ENCODE peak calls at places on chromosomes 11 and 22, in six cellular contexts. One of them, this sample, is unnamed.

GRCh38 chr22:27885977-27886842 is 32.8 kb downstream of the PITPNB start:
- DNase-seq in NT2/D1: no peak
- DNase-seq in GM13977: peak
- DNase-seq in Karpas-422: peak
- DNase-seq in NCI-H748 treated with DMSO at 0.1 percent for 48 hours: peak
- DNase-seq in GM06990: no peak
- DNase-seq in this sample: peak

GRCh38 chr11:71999360-71999759 is 651 bp downstream of the IL18BP start:
- DNase-seq in NT2/D1: no peak
- DNase-seq in GM13977: no peak
- DNase-seq in Karpas-422: no peak
- DNase-seq in NCI-H748 treated with DMSO at 0.1 percent for 48 hours: no peak
- DNase-seq in GM06990: no peak
- DNase-seq in this sample: no peak

GRCh38 chr11:1153951-1154487 is 3.7 kb upstream of the MUC5AC start:
- DNase-seq in NT2/D1: no peak
- DNase-seq in GM13977: no peak
- DNase-seq in Karpas-422: no peak
- DNase-seq in NCI-H748 treated with DMSO at 0.1 percent for 48 hours: no peak
- DNase-seq in GM06990: no peak
- DNase-seq in this sample: peak

GRCh38 chr11:14454861-14455632 is 44.6 kb downstream of the COPB1 start:
- DNase-seq in NT2/D1: no peak
- DNase-seq in GM13977: peak
- DNase-seq in Karpas-422: peak
- DNase-seq in NCI-H748 treated with DMSO at 0.1 percent for 48 hours: no peak
- DNase-seq in GM06990: no peak
- DNase-seq in this sample: no peak

GRCh38 chr11:110349109-110349996 is 52.9 kb upstream of the RDX start:
- DNase-seq in NT2/D1: no peak
- DNase-seq in GM13977: peak
- DNase-seq in Karpas-422: no peak
- DNase-seq in NCI-H748 treated with DMSO at 0.1 percent for 48 hours: no peak
- DNase-seq in GM06990: peak
- DNase-seq in this sample: no peak

GRCh38 chr11:44774131-44774530 is 47.4 kb downstream of the TSPAN18 start:
- DNase-seq in NT2/D1: no peak
- DNase-seq in GM13977: no peak
- DNase-seq in Karpas-422: peak
- DNase-seq in NCI-H748 treated with DMSO at 0.1 percent for 48 hours: no peak
- DNase-seq in GM06990: no peak
- DNase-seq in this sample: peak

GRCh38 chr22:50276143-50276542 is 6.0 kb upstream of the MAPK11 start:
- DNase-seq in NT2/D1: no peak
- DNase-seq in GM13977: peak
- DNase-seq in Karpas-422: peak
- DNase-seq in NCI-H748 treated with DMSO at 0.1 percent for 48 hours: no peak
- DNase-seq in GM06990: peak
- DNase-seq in this sample: peak

GRCh38 chr11:3056296-3057068 is 741 bp downstream of the CARS1 start:
- DNase-seq in NT2/D1: no peak
- DNase-seq in GM13977: no peak
- DNase-seq in Karpas-422: peak
- DNase-seq in NCI-H748 treated with DMSO at 0.1 percent for 48 hours: no peak
- DNase-seq in GM06990: no peak
- DNase-seq in this sample: no peak

GRCh38 chr11:68651208-68651984 is 32.9 kb upstream of the GAL start:
- DNase-seq in NT2/D1: peak
- DNase-seq in GM13977: no peak
- DNase-seq in Karpas-422: no peak
- DNase-seq in NCI-H748 treated with DMSO at 0.1 percent for 48 hours: no peak
- DNase-seq in GM06990: no peak
- DNase-seq in this sample: no peak

GRCh38 chr11:18844753-18845367 is 53.3 kb upstream of the PTPN5 start:
- DNase-seq in NT2/D1: peak
- DNase-seq in GM13977: peak
- DNase-seq in Karpas-422: peak
- DNase-seq in NCI-H748 treated with DMSO at 0.1 percent for 48 hours: peak
- DNase-seq in GM06990: no peak
- DNase-seq in this sample: no peak

GRCh38 chr11:117316197-117316961 is at the start of gene BACE1:
- DNase-seq in NT2/D1: peak
- DNase-seq in GM13977: no peak
- DNase-seq in Karpas-422: no peak
- DNase-seq in NCI-H748 treated with DMSO at 0.1 percent for 48 hours: peak
- DNase-seq in GM06990: no peak
- DNase-seq in this sample: peak

GRCh38 chr11:14420223-14420622 is 61.2 kb upstream of the RRAS2 start:
- DNase-seq in NT2/D1: no peak
- DNase-seq in GM13977: no peak
- DNase-seq in Karpas-422: no peak
- DNase-seq in NCI-H748 treated with DMSO at 0.1 percent for 48 hours: no peak
- DNase-seq in GM06990: no peak
- DNase-seq in this sample: no peak

GRCh38 chr11:65488273-65489058 is 10.4 kb upstream of the MALAT1 start:
- DNase-seq in NT2/D1: no peak
- DNase-seq in GM13977: peak
- DNase-seq in Karpas-422: peak
- DNase-seq in NCI-H748 treated with DMSO at 0.1 percent for 48 hours: no peak
- DNase-seq in GM06990: no peak
- DNase-seq in this sample: no peak

GRCh38 chr11:37449146-37449545 is 851.1 kb upstream of the RAG2 start:
- DNase-seq in NT2/D1: peak
- DNase-seq in GM13977: no peak
- DNase-seq in Karpas-422: peak
- DNase-seq in NCI-H748 treated with DMSO at 0.1 percent for 48 hours: no peak
- DNase-seq in GM06990: no peak
- DNase-seq in this sample: no peak

GRCh38 chr11:23284626-23285025 is 424.4 kb upstream of the CCDC179 start:
- DNase-seq in NT2/D1: no peak
- DNase-seq in GM13977: no peak
- DNase-seq in Karpas-422: no peak
- DNase-seq in NCI-H748 treated with DMSO at 0.1 percent for 48 hours: no peak
- DNase-seq in GM06990: no peak
- DNase-seq in this sample: no peak

GRCh38 chr11:120203626-120204025 is 7.2 kb upstream of the OAF start:
- DNase-seq in NT2/D1: no peak
- DNase-seq in GM13977: no peak
- DNase-seq in Karpas-422: no peak
- DNase-seq in NCI-H748 treated with DMSO at 0.1 percent for 48 hours: no peak
- DNase-seq in GM06990: no peak
- DNase-seq in this sample: no peak

GRCh38 chr11:110989734-110990133 is 255.8 kb upstream of the POU2AF2 start:
- DNase-seq in NT2/D1: no peak
- DNase-seq in GM13977: no peak
- DNase-seq in Karpas-422: no peak
- DNase-seq in NCI-H748 treated with DMSO at 0.1 percent for 48 hours: no peak
- DNase-seq in GM06990: no peak
- DNase-seq in this sample: no peak

GRCh38 chr11:82405392-82405791 is 328.3 kb downstream of the FAM181B start:
- DNase-seq in NT2/D1: no peak
- DNase-seq in GM13977: no peak
- DNase-seq in Karpas-422: no peak
- DNase-seq in NCI-H748 treated with DMSO at 0.1 percent for 48 hours: no peak
- DNase-seq in GM06990: no peak
- DNase-seq in this sample: no peak

GRCh38 chr11:97610000-97610399 is 1220.2 kb downstream of the JRKL start:
- DNase-seq in NT2/D1: no peak
- DNase-seq in GM13977: no peak
- DNase-seq in Karpas-422: peak
- DNase-seq in NCI-H748 treated with DMSO at 0.1 percent for 48 hours: no peak
- DNase-seq in GM06990: no peak
- DNase-seq in this sample: no peak

GRCh38 chr11:93288079-93288478 is 42.5 kb upstream of the DEUP1 start:
- DNase-seq in NT2/D1: no peak
- DNase-seq in GM13977: no peak
- DNase-seq in Karpas-422: no peak
- DNase-seq in NCI-H748 treated with DMSO at 0.1 percent for 48 hours: no peak
- DNase-seq in GM06990: peak
- DNase-seq in this sample: no peak

GRCh38 chr11:15935370-15935769 is 421.0 kb downstream of the SOX6 start:
- DNase-seq in NT2/D1: no peak
- DNase-seq in GM13977: no peak
- DNase-seq in Karpas-422: no peak
- DNase-seq in NCI-H748 treated with DMSO at 0.1 percent for 48 hours: no peak
- DNase-seq in GM06990: no peak
- DNase-seq in this sample: no peak

GRCh38 chr11:24086921-24087320 is 409.9 kb upstream of the LUZP2 start:
- DNase-seq in NT2/D1: no peak
- DNase-seq in GM13977: no peak
- DNase-seq in Karpas-422: no peak
- DNase-seq in NCI-H748 treated with DMSO at 0.1 percent for 48 hours: no peak
- DNase-seq in GM06990: no peak
- DNase-seq in this sample: no peak

GRCh38 chr11:127268956-127269355 is 268.4 kb upstream of the KIRREL3 start:
- DNase-seq in NT2/D1: no peak
- DNase-seq in GM13977: no peak
- DNase-seq in Karpas-422: no peak
- DNase-seq in NCI-H748 treated with DMSO at 0.1 percent for 48 hours: no peak
- DNase-seq in GM06990: no peak
- DNase-seq in this sample: no peak

GRCh38 chr22:31846161-31847115 is 92.6 kb downstream of the DEPDC5 start:
- DNase-seq in NT2/D1: no peak
- DNase-seq in GM13977: peak
- DNase-seq in Karpas-422: peak
- DNase-seq in NCI-H748 treated with DMSO at 0.1 percent for 48 hours: no peak
- DNase-seq in GM06990: peak
- DNase-seq in this sample: no peak

GRCh38 chr22:46293591-46294260 is 2.9 kb upstream of the GTSE1 start:
- DNase-seq in NT2/D1: no peak
- DNase-seq in GM13977: no peak
- DNase-seq in Karpas-422: no peak
- DNase-seq in NCI-H748 treated with DMSO at 0.1 percent for 48 hours: no peak
- DNase-seq in GM06990: no peak
- DNase-seq in this sample: no peak

GRCh38 chr22:45589556-45589955 is 82.1 kb upstream of the ATXN10 start:
- DNase-seq in NT2/D1: no peak
- DNase-seq in GM13977: no peak
- DNase-seq in Karpas-422: no peak
- DNase-seq in NCI-H748 treated with DMSO at 0.1 percent for 48 hours: no peak
- DNase-seq in GM06990: no peak
- DNase-seq in this sample: no peak

GRCh38 chr11:11380883-11381282 is 27.8 kb upstream of the CSNK2A3 start:
- DNase-seq in NT2/D1: no peak
- DNase-seq in GM13977: no peak
- DNase-seq in Karpas-422: no peak
- DNase-seq in NCI-H748 treated with DMSO at 0.1 percent for 48 hours: no peak
- DNase-seq in GM06990: no peak
- DNase-seq in this sample: no peak

GRCh38 chr11:11408436-11409221 is 55.6 kb upstream of the CSNK2A3 start:
- DNase-seq in NT2/D1: no peak
- DNase-seq in GM13977: no peak
- DNase-seq in Karpas-422: no peak
- DNase-seq in NCI-H748 treated with DMSO at 0.1 percent for 48 hours: no peak
- DNase-seq in GM06990: no peak
- DNase-seq in this sample: no peak

GRCh38 chr11:67641302-67642147 is 2.0 kb upstream of the TBX10 start:
- DNase-seq in NT2/D1: no peak
- DNase-seq in GM13977: no peak
- DNase-seq in Karpas-422: no peak
- DNase-seq in NCI-H748 treated with DMSO at 0.1 percent for 48 hours: no peak
- DNase-seq in GM06990: peak
- DNase-seq in this sample: no peak

GRCh38 chr22:26983311-26983710 is 325.9 kb downstream of the MIAT start:
- DNase-seq in NT2/D1: no peak
- DNase-seq in GM13977: no peak
- DNase-seq in Karpas-422: no peak
- DNase-seq in NCI-H748 treated with DMSO at 0.1 percent for 48 hours: no peak
- DNase-seq in GM06990: no peak
- DNase-seq in this sample: no peak